ENCODE peak calls at places on chromosomes 12 and 14, in ten cellular contexts. V is putamen; D is skeletal muscle cell; R is T-helper 22 cell; W is nephron progenitor cell; M is GM12864; T is GDM1; Z is GM12865; A is activated CD4-positive, CD25-positive, alpha-beta regulatory T cell treated with anti-CD3 and anti-CD28 coated beads, Interleukin-2, amount 50 U/mL, for 16 hours; B is HFF-Myc. O is an unnamed sample.
A peak's percentile ranks its signal among the peaks of the same experiment; 100 is the strongest.

GRCh38 chr12:107759410-107759809 is 1.5 kb downstream of the PRDM4 start:
- DNase-seq in V (no peak), D (peak; percentile 63), R (no peak), W (peak; percentile 8), M (no peak), T (no peak), Z (peak; percentile 44), A (peak; percentile 4), B (peak; percentile 83), O (no peak)

GRCh38 chr14:42130809-42131208 is 524.1 kb downstream of the LRFN5 start:
- DNase-seq in V (no peak), D (no peak), R (no peak), W (no peak), M (no peak), T (no peak), Z (no peak), A (no peak), B (no peak), O (no peak)

GRCh38 chr14:22002860-22003284 is 329.3 kb upstream of the OR4E1 start:
- DNase-seq in V (no peak), D (no peak), R (peak; percentile 26), W (peak; percentile 30), M (no peak), T (peak; percentile 38), Z (peak; percentile 13), A (peak; percentile 35), B (no peak), O (no peak)

GRCh38 chr14:70894868-70895267 is 12.4 kb upstream of the PCNX1 start:
- DNase-seq in V (no peak), D (no peak), R (no peak), W (no peak), M (no peak), T (no peak), Z (peak; percentile 54), A (no peak), B (no peak), O (no peak)

GRCh38 chr12:96208801-96209534 is 14.8 kb downstream of the ELK3 start:
- DNase-seq in V (peak; percentile 53), D (no peak), R (no peak), W (no peak), M (no peak), T (no peak), Z (no peak), A (no peak), B (no peak), O (no peak)

GRCh38 chr14:103204852-103205540 is 81.7 kb downstream of the TNFAIP2 start:
- DNase-seq in V (no peak), D (no peak), R (no peak), W (no peak), M (no peak), T (no peak), Z (no peak), A (no peak), B (no peak), O (no peak)

GRCh38 chr14:38618514-38618913 is 362.6 kb upstream of the CLEC14A start:
- DNase-seq in V (no peak), D (no peak), R (no peak), W (no peak), M (no peak), T (no peak), Z (no peak), A (no peak), B (no peak), O (no peak)

GRCh38 chr12:68870443-68870842 is 62.5 kb downstream of the MDM2 start:
- DNase-seq in V (no peak), D (no peak), R (no peak), W (no peak), M (no peak), T (no peak), Z (no peak), A (no peak), B (no peak), O (no peak)

GRCh38 chr12:118237053-118237665 is 101.2 kb downstream of the PEBP1 start:
- DNase-seq in V (peak; percentile 8), D (no peak), R (no peak), W (no peak), M (peak; percentile 53), T (peak; percentile 22), Z (peak; percentile 70), A (no peak), B (no peak), O (no peak)

GRCh38 chr12:120866143-120866542 is 38.0 kb downstream of the SPPL3 start:
- DNase-seq in V (no peak), D (peak; percentile 80), R (no peak), W (no peak), M (no peak), T (no peak), Z (no peak), A (no peak), B (no peak), O (no peak)

GRCh38 chr12:94141004-94141764 is 7.2 kb upstream of the PLXNC1 start:
- DNase-seq in V (no peak), D (no peak), R (no peak), W (no peak), M (no peak), T (no peak), Z (no peak), A (no peak), B (no peak), O (no peak)

GRCh38 chr12:101680647-101681046 is 16.8 kb upstream of the CHPT1 start:
- DNase-seq in V (no peak), D (no peak), R (no peak), W (no peak), M (no peak), T (no peak), Z (no peak), A (no peak), B (no peak), O (no peak)

GRCh38 chr12:64120568-64120967 is 101.5 kb downstream of the KICS2 start:
- DNase-seq in V (no peak), D (no peak), R (no peak), W (no peak), M (no peak), T (no peak), Z (no peak), A (no peak), B (no peak), O (no peak)